ENCODE peak calls at places on chromosome 5, in ten cellular contexts. A, I, W, H, V, P, E, Q, J and F are unnamed samples.

GRCh38 chr5:68456756-68457217 is 241.2 kb downstream of the PIK3R1 start:
- DNase-seq in A (peak), I (no peak), W (peak), H (no peak), V (no peak), P (peak), E (no peak), Q (no peak), J (peak), F (peak)

GRCh38 chr5:55691265-55692105 is 20.6 kb downstream of the SLC38A9 start:
- DNase-seq in A (no peak), I (no peak), W (peak), H (no peak), V (no peak), P (peak), E (no peak), Q (peak), J (peak), F (no peak)

GRCh38 chr5:97037819-97038218 is 101.9 kb downstream of the LNPEP start:
- DNase-seq in A (no peak), I (no peak), W (no peak), H (no peak), V (no peak), P (no peak), E (no peak), Q (no peak), J (no peak), F (no peak)

GRCh38 chr5:89120719-89121118 is 237.7 kb upstream of the MEF2C start:
- DNase-seq in A (no peak), I (no peak), W (no peak), H (no peak), V (no peak), P (no peak), E (no peak), Q (no peak), J (peak), F (no peak)

GRCh38 chr5:17838506-17838905 is 204.2 kb downstream of the TAF11L14 start:
- DNase-seq in A (no peak), I (no peak), W (no peak), H (no peak), V (no peak), P (no peak), E (no peak), Q (no peak), J (no peak), F (no peak)

GRCh38 chr5:180313677-180314076 is 21.8 kb upstream of the MAPK9 start:
- DNase-seq in A (no peak), I (no peak), W (no peak), H (no peak), V (no peak), P (peak), E (peak), Q (no peak), J (peak), F (no peak)

GRCh38 chr5:15544039-15544438 is 44.1 kb downstream of the FBXL7 start:
- DNase-seq in A (no peak), I (no peak), W (peak), H (no peak), V (no peak), P (no peak), E (no peak), Q (no peak), J (no peak), F (no peak)

GRCh38 chr5:151523335-151523734 is 67.8 kb downstream of the FAT2 start:
- DNase-seq in A (no peak), I (peak), W (peak), H (peak), V (no peak), P (peak), E (no peak), Q (peak), J (peak), F (no peak)

GRCh38 chr5:10520716-10521115 is 43.2 kb upstream of the ANKRD33B start:
- DNase-seq in A (no peak), I (no peak), W (peak), H (no peak), V (no peak), P (no peak), E (no peak), Q (no peak), J (peak), F (no peak)

GRCh38 chr5:1003296-1003937 is 5.2 kb upstream of the NKD2 start:
- DNase-seq in A (peak), I (no peak), W (no peak), H (no peak), V (peak), P (no peak), E (peak), Q (no peak), J (no peak), F (peak)

GRCh38 chr5:114418546-114419388 is 56.9 kb downstream of the KCNN2 start:
- DNase-seq in A (no peak), I (no peak), W (no peak), H (no peak), V (no peak), P (no peak), E (no peak), Q (no peak), J (no peak), F (no peak)

GRCh38 chr5:81856948-81857928 is 106.3 kb upstream of the SSBP2 start:
- DNase-seq in A (peak), I (no peak), W (no peak), H (peak), V (peak), P (peak), E (peak), Q (peak), J (peak), F (peak)

GRCh38 chr5:73799401-73799972 is 173.5 kb downstream of the ARHGEF28 start:
- DNase-seq in A (no peak), I (no peak), W (no peak), H (no peak), V (no peak), P (no peak), E (no peak), Q (no peak), J (no peak), F (no peak)

GRCh38 chr5:2755811-2756210 is 4.3 kb upstream of the IRX2 start:
- DNase-seq in A (peak), I (no peak), W (no peak), H (peak), V (no peak), P (no peak), E (no peak), Q (peak), J (no peak), F (no peak)

GRCh38 chr5:168301593-168302388 is 10.3 kb downstream of the WWC1 start:
- DNase-seq in A (no peak), I (no peak), W (no peak), H (no peak), V (no peak), P (no peak), E (no peak), Q (no peak), J (no peak), F (peak)

GRCh38 chr5:35856186-35857003 is at the start of gene IL7R:
- DNase-seq in A (no peak), I (no peak), W (peak), H (no peak), V (no peak), P (no peak), E (no peak), Q (no peak), J (peak), F (no peak)

GRCh38 chr5:5387789-5388188 is 34.7 kb upstream of the ICE1 start:
- DNase-seq in A (no peak), I (no peak), W (no peak), H (no peak), V (no peak), P (no peak), E (no peak), Q (no peak), J (no peak), F (no peak)

GRCh38 chr5:154197801-154198461 is 7.4 kb downstream of the GALNT10 start:
- DNase-seq in A (peak), I (no peak), W (peak), H (no peak), V (no peak), P (peak), E (peak), Q (no peak), J (no peak), F (peak)

GRCh38 chr5:109113608-109114007 is 296.2 kb downstream of the PJA2 start:
- DNase-seq in A (no peak), I (no peak), W (no peak), H (no peak), V (no peak), P (no peak), E (no peak), Q (no peak), J (no peak), F (no peak)

GRCh38 chr5:74384851-74385250 is 255.7 kb downstream of the ENC1 start:
- DNase-seq in A (no peak), I (no peak), W (peak), H (no peak), V (no peak), P (no peak), E (no peak), Q (no peak), J (peak), F (no peak)

DNA sequence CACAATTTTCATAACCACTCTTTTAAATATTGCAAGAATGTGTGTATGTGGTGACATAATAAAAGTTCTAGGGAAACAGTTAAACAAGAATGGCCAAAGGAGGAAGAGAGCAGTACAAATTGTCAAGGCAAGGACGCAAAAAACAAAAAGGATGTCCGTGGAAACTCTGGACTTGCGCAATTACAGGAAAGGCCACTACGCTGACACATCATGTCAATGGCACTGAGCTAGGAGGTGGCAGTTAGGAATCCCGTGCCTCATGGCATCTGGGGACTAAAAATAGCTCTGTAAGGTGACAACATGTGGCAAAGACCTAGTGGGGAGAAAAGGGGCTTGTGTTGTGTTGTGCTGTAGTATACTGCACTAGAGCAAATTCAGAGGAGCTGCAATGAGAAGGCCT is 123.9 kb upstream of the STC2 start:
- DNase-seq in A (no peak), I (no peak), W (no peak), H (no peak), V (no peak), P (no peak), E (no peak), Q (peak), J (peak), F (no peak)
- H3K27ac ChIP-seq in A (no peak), I (no peak), W (peak), H (no peak), V (no peak), P (no peak), E (no peak), Q (no peak), J (peak), F (no peak)

GRCh38 chr5:67187318-67187717 is 9.3 kb downstream of the CD180 start:
- DNase-seq in A (no peak), I (no peak), W (no peak), H (no peak), V (no peak), P (no peak), E (no peak), Q (no peak), J (no peak), F (no peak)
- H3K27ac ChIP-seq in A (no peak), I (no peak), W (no peak), H (no peak), V (no peak), P (no peak), E (no peak), Q (no peak), J (no peak), F (no peak)

GRCh38 chr5:125491986-125492385 is 745.5 kb upstream of the ZNF608 start:
- DNase-seq in A (peak), I (no peak), W (no peak), H (peak), V (no peak), P (no peak), E (no peak), Q (no peak), J (no peak), F (no peak)

GRCh38 chr5:125497651-125498050 is 751.2 kb upstream of the ZNF608 start:
- DNase-seq in A (no peak), I (no peak), W (no peak), H (peak), V (no peak), P (no peak), E (no peak), Q (no peak), J (no peak), F (no peak)

GRCh38 chr5:125489146-125489545 is 742.7 kb upstream of the ZNF608 start:
- DNase-seq in A (no peak), I (no peak), W (no peak), H (no peak), V (no peak), P (no peak), E (no peak), Q (no peak), J (no peak), F (no peak)

GRCh38 chr5:125496393-125496792 is 750.0 kb upstream of the ZNF608 start:
- DNase-seq in A (no peak), I (no peak), W (no peak), H (no peak), V (no peak), P (no peak), E (no peak), Q (no peak), J (no peak), F (no peak)

GRCh38 chr5:125492977-125493376 is 746.5 kb upstream of the ZNF608 start:
- DNase-seq in A (no peak), I (no peak), W (no peak), H (no peak), V (no peak), P (no peak), E (no peak), Q (no peak), J (no peak), F (no peak)
- H3K27ac ChIP-seq in A (no peak), I (no peak), W (no peak), H (no peak), V (no peak), P (no peak), E (no peak), Q (no peak), J (no peak), F (no peak)

GRCh38 chr5:142057697-142058056 is 44.9 kb upstream of the GNPDA1 start:
- DNase-seq in A (no peak), I (no peak), W (no peak), H (no peak), V (no peak), P (no peak), E (no peak), Q (no peak), J (no peak), F (no peak)
- H3K27ac ChIP-seq in A (no peak), I (no peak), W (no peak), H (no peak), V (no peak), P (no peak), E (no peak), Q (no peak), J (no peak), F (peak)

DNA sequence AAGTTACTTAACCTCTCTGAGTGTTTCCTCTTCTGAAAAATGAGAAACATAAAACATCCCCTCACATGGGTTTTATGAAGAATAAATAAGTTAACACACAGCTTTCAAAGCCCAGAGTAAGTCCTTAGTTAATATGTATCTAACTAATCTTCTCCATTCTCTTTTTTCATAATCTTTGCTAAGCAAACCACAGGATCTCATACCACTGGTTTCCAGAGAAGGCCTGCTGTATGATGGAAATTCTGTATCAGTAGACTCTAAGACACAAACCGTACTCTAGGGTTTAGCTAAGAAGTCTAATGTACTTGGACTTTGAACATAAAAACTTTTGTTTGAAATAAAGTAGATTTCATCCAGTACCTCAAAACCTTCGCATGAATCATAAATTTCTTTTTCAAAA is 307.9 kb downstream of the SPOCK1 start:
- DNase-seq in A (no peak), I (no peak), W (peak), H (no peak), V (no peak), P (no peak), E (no peak), Q (no peak), J (no peak), F (no peak)
- H3K27ac ChIP-seq in A (no peak), I (no peak), W (peak), H (no peak), V (no peak), P (no peak), E (no peak), Q (no peak), J (no peak), F (no peak)

GRCh38 chr5:50967388-50968039 is 301.1 kb downstream of the PARP8 start:
- DNase-seq in A (peak), I (no peak), W (no peak), H (peak), V (no peak), P (no peak), E (no peak), Q (peak), J (no peak), F (peak)

GRCh38 chr5:50966986-50967385 is 300.5 kb downstream of the PARP8 start:
- DNase-seq in A (no peak), I (no peak), W (no peak), H (peak), V (no peak), P (no peak), E (no peak), Q (no peak), J (no peak), F (no peak)

GRCh38 chr5:50965621-50966362 is 299.4 kb downstream of the PARP8 start:
- DNase-seq in A (no peak), I (no peak), W (no peak), H (peak), V (no peak), P (no peak), E (no peak), Q (no peak), J (no peak), F (no peak)

GRCh38 chr5:50969207-50970145 is 303.0 kb downstream of the PARP8 start:
- DNase-seq in A (no peak), I (no peak), W (no peak), H (peak), V (no peak), P (no peak), E (no peak), Q (peak), J (no peak), F (no peak)

DNA sequence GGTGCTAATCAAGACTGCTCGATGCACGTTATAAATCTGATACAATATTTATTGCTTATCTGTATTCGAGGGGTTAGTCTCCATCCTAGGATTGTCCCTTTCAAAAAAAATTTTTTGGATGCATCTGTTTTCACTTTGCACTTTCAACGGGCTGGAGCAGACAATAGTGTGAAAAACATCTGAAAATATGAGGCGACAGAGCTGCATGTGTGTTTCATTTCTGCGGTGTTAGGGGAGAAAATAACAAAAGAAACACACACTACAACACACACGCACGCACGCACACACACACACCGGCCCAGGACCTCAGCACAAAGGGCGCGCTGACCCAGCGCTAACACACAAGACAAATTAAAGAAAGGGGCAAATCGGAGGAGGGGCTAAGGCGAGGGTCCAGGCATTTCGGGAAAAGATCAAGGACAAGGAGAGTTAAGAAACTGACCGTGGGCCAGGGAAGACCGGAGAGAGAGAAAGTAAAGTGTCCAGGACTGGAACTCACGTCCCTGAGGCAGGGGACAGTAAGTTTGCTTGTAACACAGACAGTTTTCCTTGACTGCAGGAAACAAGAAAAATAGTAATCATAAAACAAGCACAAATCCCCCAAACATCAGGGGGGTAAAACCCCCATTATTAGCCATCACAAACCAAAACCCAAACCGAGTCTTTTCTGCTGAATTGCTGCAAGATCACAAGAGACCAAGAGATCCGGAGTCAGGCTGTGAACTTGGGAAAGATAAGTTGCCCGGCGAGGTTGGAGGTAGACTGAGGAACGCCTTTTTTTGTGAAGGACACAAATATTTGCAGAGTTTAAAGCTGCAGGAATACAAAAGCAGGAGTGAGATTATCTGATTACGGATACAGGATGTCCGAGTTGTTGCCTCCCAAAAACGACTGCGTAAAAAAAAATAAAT is 302.1 kb downstream of the PARP8 start:
- DNase-seq in A (no peak), I (no peak), W (no peak), H (peak), V (no peak), P (no peak), E (no peak), Q (no peak), J (no peak), F (no peak)
- H3K27ac ChIP-seq in A (peak), I (no peak), W (no peak), H (no peak), V (no peak), P (no peak), E (no peak), Q (no peak), J (no peak), F (peak)

DNA sequence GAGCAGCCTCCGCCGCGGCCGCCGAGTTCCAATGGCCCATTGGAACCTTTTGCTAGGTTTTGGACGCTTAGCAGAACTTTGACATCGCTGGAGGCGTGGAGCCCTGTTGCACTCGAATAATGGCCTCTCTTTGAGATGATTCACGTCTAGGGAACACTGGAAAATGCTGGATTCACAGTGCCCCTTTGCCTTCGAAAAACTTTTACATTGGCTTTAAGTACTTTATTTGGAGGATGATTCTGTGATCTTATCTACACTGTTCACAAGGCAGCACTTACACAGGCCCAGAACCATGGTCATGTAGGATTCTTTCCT is 536 bp upstream of the PPIC start:
- DNase-seq in A (no peak), I (no peak), W (no peak), H (no peak), V (no peak), P (no peak), E (no peak), Q (no peak), J (no peak), F (no peak)
- H3K27ac ChIP-seq in A (peak), I (no peak), W (peak), H (no peak), V (peak), P (no peak), E (peak), Q (peak), J (peak), F (peak)

GRCh38 chr5:140664353-140665119 is at the start of gene WDR55:
- DNase-seq in A (peak), I (peak), W (peak), H (peak), V (peak), P (peak), E (peak), Q (peak), J (peak), F (peak)
- H3K27ac ChIP-seq in A (peak), I (no peak), W (peak), H (no peak), V (peak), P (peak), E (peak), Q (peak), J (peak), F (peak)

DNA sequence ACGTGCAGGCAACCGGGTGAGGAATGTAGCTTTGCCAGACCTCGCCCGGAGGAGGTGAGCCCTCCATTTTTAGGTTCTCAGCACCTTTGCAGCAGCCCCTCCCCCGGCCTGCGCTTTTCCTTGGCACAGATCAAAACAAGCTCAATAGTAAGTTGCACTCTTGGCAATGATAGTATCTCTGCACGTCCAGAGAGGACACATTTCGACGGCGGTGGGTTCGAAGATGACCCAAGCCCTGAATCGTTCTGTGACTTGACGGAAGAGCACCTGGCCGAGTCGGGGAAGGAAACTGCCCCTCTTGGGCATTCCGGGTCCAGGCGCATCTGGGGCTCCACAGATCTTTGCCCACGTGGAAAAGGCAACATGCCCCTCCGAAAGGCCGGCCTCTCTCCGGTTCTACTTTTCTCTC is 904 bp downstream of the GDNF start:
- DNase-seq in A (no peak), I (no peak), W (no peak), H (peak), V (no peak), P (no peak), E (no peak), Q (no peak), J (no peak), F (no peak)
- H3K27ac ChIP-seq in A (no peak), I (no peak), W (peak), H (no peak), V (no peak), P (no peak), E (no peak), Q (no peak), J (no peak), F (peak)